ENCODE peak calls at places on chromosomes 3 and 15, in five cellular contexts. Q, F, A, W and R are unnamed samples.

GRCh38 chr15:52295421-52295991 is at the start of gene MYO5C:
- DNase-seq in F (peak; percentile 70), Q (peak; percentile 93), W (peak; percentile 95), A (no peak), R (peak; percentile 53)

GRCh38 chr3:45775571-45776290 is 20.6 kb downstream of the SLC6A20 start:
- DNase-seq in F (no peak), W (no peak), Q (no peak), A (no peak), R (no peak)

GRCh38 chr3:43406637-43407023 is 120.3 kb downstream of the SNRK start:
- DNase-seq in W (no peak), F (no peak), A (no peak), Q (no peak), R (no peak)

GRCh38 chr3:124282751-124283643 is 291.1 kb upstream of the ROPN1 start:
- DNase-seq in A (no peak), F (no peak), Q (no peak), W (no peak), R (no peak)

GRCh38 chr3:149813367-149814281 is 609 bp downstream of the RNF13 start:
- DNase-seq in F (no peak), W (no peak), A (no peak), Q (no peak), R (no peak)

GRCh38 chr15:40340740-40341400 is at the start of gene CCDC9B:
- DNase-seq in A (no peak), W (peak; percentile 81), F (peak; percentile 92), Q (peak; percentile 92), R (peak; percentile 91)

GRCh38 chr3:39990532-39990931 is 181.1 kb downstream of the MYRIP start:
- DNase-seq in F (no peak), Q (no peak), A (no peak), W (peak; percentile 46), R (no peak)

GRCh38 chr3:143794793-143795462 is 53.3 kb downstream of the SLC9A9 start:
- DNase-seq in Q (no peak), F (no peak), W (no peak), A (no peak), R (no peak)

GRCh38 chr15:56957812-56958406 is 39.5 kb downstream of the TCF12 start:
- DNase-seq in F (no peak), Q (no peak), A (no peak), W (no peak), R (no peak)

GRCh38 chr3:161069441-161070251 is 35.5 kb downstream of the B3GALNT1 start:
- DNase-seq in W (peak; percentile 82), F (no peak), Q (no peak), A (no peak), R (no peak)

GRCh38 chr3:123449986-123450474 is 1.1 kb upstream of the ADCY5 start:
- DNase-seq in F (peak; percentile 21), A (no peak), Q (no peak), W (no peak), R (no peak)

GRCh38 chr3:127629462-127630403 is 748 bp downstream of the PODXL2 start:
- DNase-seq in F (no peak), Q (no peak), W (no peak), A (no peak), R (no peak)

GRCh38 chr3:103786296-103786695 is 1351.5 kb downstream of the ZPLD1 start:
- DNase-seq in Q (no peak), F (no peak), A (no peak), W (peak; percentile 79), R (peak; percentile 10)

GRCh38 chr3:104102386-104102785 is 1264.3 kb upstream of the ALCAM start:
- DNase-seq in Q (no peak), F (no peak), A (no peak), W (peak; percentile 42), R (no peak)

GRCh38 chr3:107206141-107206540 is 171.1 kb upstream of the CCDC54 start:
- DNase-seq in F (no peak), W (no peak), Q (no peak), A (no peak), R (no peak)

GRCh38 chr3:175075269-175075668 is 216.1 kb downstream of the NAALADL2 start:
- DNase-seq in F (no peak), W (no peak), A (no peak), Q (no peak), R (no peak)

GRCh38 chr15:45892182-45892581 is 257.4 kb downstream of the SQOR start:
- DNase-seq in A (no peak), Q (no peak), F (no peak), W (no peak), R (peak; percentile 28)

GRCh38 chr3:122629763-122630162 is 50.9 kb upstream of the PARP14 start:
- DNase-seq in Q (no peak), F (no peak), W (no peak), A (no peak), R (no peak)

GRCh38 chr3:144182501-144182900 is 210.9 kb downstream of the DIPK2A start:
- DNase-seq in W (no peak), Q (no peak), F (no peak), A (no peak), R (no peak)

GRCh38 chr15:31265871-31266711 is 60.5 kb upstream of the KLF13 start:
- DNase-seq in W (no peak), Q (peak; percentile 72), F (no peak), A (no peak), R (no peak)

GRCh38 chr3:112390783-112391641 is 58.1 kb downstream of the CD200 start:
- DNase-seq in Q (no peak), W (no peak), F (no peak), A (no peak), R (no peak)

GRCh38 chr3:181899702-181900101 is 188.0 kb downstream of the SOX2 start:
- DNase-seq in W (no peak), Q (no peak), F (no peak), A (no peak), R (no peak)

GRCh38 chr15:92629276-92629974 is 26.1 kb downstream of the FAM174B start:
- DNase-seq in A (no peak), F (no peak), Q (no peak), W (no peak), R (no peak)

GRCh38 chr3:127458698-127459097 is 131.8 kb downstream of the TPRA1 start:
- DNase-seq in F (no peak), A (no peak), Q (no peak), W (no peak), R (no peak)

GRCh38 chr15:91961357-91961756 is 107.8 kb downstream of the SLCO3A1 start:
- DNase-seq in F (no peak), A (no peak), W (no peak), Q (no peak), R (no peak)

GRCh38 chr15:88178631-88179030 is 77.9 kb downstream of the NTRK3 start:
- DNase-seq in Q (no peak), W (no peak), A (no peak), F (no peak), R (no peak)

GRCh38 chr3:68088216-68088615 is 433.8 kb upstream of the SUCLG2 start:
- DNase-seq in A (no peak), Q (no peak), W (peak; percentile 13), F (no peak), R (no peak)

GRCh38 chr3:71227344-71227743 is 356.2 kb downstream of the FOXP1 start:
- DNase-seq in F (no peak), W (no peak), Q (no peak), A (no peak), R (no peak)

GRCh38 chr3:157532529-157533297 is 29.5 kb upstream of the VEPH1 start:
- DNase-seq in A (no peak), Q (no peak), W (peak; percentile 36), F (no peak), R (no peak)

GRCh38 chr3:157530637-157531300 is 27.6 kb upstream of the VEPH1 start:
- DNase-seq in F (no peak), A (no peak), Q (no peak), W (no peak), R (no peak)

GRCh38 chr3:157533298-157533870 is 30.2 kb upstream of the VEPH1 start:
- DNase-seq in Q (no peak), F (no peak), W (no peak), A (no peak), R (no peak)

GRCh38 chr3:157531301-157531660 is 28.1 kb upstream of the VEPH1 start:
- DNase-seq in W (no peak), F (no peak), A (no peak), Q (no peak), R (no peak)

DNA sequence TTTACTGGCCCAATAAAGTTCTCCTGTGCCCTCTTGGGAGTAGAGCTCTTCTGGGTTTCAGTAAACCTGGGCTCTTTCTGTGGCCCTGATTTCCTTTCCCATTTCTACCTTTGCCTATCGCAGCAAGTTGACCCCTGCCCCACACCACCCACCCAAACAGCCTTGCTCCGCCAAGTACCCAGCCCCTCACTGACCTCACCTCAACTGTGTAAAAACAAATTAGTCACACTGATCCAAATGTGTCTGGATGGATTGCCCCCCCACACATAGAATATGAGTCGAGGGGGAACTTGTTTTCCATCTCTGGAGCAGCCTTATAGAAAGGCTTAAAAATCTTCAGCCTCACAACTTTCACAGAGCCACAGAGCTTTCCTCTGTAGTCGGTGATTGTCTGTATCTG is 28.6 kb upstream of the VEPH1 start:
- DNase-seq in F (no peak), A (no peak), Q (no peak), W (no peak), R (no peak)
- H3K4me1 ChIP-seq in F (no peaks in the 10 kb centered on the region), A (no peaks in the 10 kb centered on the region), Q (peaks cover 9% of the 10 kb centered on the region), W (no peaks in the 10 kb centered on the region), R (no peaks in the 10 kb centered on the region)

GRCh38 chr15:26460165-26460564 is 312.7 kb downstream of the GABRB3 start:
- DNase-seq in Q (no peak), W (no peak), F (no peak), A (no peak), R (no peak)
- H3K9me3 ChIP-seq in Q (peaks cover 5% of the 10 kb centered on the region), W (no peaks in the 10 kb centered on the region), F (no peaks in the 10 kb centered on the region), A (peaks cover 46% of the 10 kb centered on the region), R (no peaks in the 10 kb centered on the region)

GRCh38 chr3:53337167-53337940 is 10.0 kb downstream of the DCP1A start:
- DNase-seq in W (no peak), F (no peak), A (no peak), Q (no peak), R (no peak)

GRCh38 chr3:53347261-53348064 is at the start of gene DCP1A:
- DNase-seq in F (peak; percentile 96), A (peak; percentile 79), W (peak; percentile 98), Q (peak; percentile 95), R (peak; percentile 94)

GRCh38 chr3:53346922-53347260 is 452 bp downstream of the DCP1A start:
- DNase-seq in Q (no peak), F (no peak), W (no peak), A (no peak), R (peak; percentile 5)

GRCh38 chr3:53346514-53346913 is 829 bp downstream of the DCP1A start:
- DNase-seq in A (no peak), F (no peak), W (no peak), Q (no peak), R (no peak)

GRCh38 chr3:53342353-53342752 is 5.0 kb downstream of the DCP1A start:
- DNase-seq in W (peak; percentile 19), A (no peak), Q (no peak), F (no peak), R (peak; percentile 24)
- H3K36me3 ChIP-seq in W (no peaks in the 10 kb centered on the region), A (peaks cover 17% of the 10 kb centered on the region), Q (peaks cover 64% of the 10 kb centered on the region), F (peaks cover 2% of the 10 kb centered on the region), R (peaks cover 40% of the 10 kb centered on the region)

DNA sequence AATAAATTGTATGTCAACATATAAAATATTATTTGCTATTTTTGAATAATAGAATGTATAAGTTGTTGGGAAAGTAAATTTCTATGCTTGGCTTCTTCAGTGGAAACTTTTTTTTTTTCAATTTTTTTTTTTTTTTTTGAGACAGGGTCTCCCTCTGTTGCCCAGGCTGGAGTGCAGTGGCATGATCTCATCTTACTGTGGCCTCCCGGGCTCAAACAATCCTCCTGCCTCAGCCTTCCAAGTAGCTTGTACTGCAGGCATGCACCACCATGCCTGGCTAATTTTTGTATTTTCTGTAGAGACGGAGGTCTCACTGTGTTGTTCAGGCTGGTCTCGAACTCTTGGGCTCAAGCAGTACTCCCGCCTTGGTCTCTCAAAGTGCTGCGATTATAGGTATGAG is 16.8 kb downstream of the MBNL1 start:
- DNase-seq in A (no peak), Q (no peak), F (no peak), W (no peak), R (no peak)
- H3K4me1 ChIP-seq in A (peaks cover 18% of the 10 kb centered on the region), Q (peaks cover 81% of the 10 kb centered on the region), F (peaks cover 74% of the 10 kb centered on the region), W (peaks cover 34% of the 10 kb centered on the region), R (peaks cover 95% of the 10 kb centered on the region)